ENCODE peak calls at places on chromosomes 2 and 18, in seven cellular contexts. One of them, this sample, is unnamed.

GRCh38 chr2:218291318-218291933 is 877 bp downstream of the TMBIM1 start:
- DNase-seq in mesendoderm: no peak
- DNase-seq in fibroblast of lung: peak
- DNase-seq in IMR-90: peak
- DNase-seq in mammary epithelial cell: no peak
- DNase-seq in kidney: no peak
- DNase-seq in HepG2: no peak
- DNase-seq in this sample: no peak

GRCh38 chr2:102096103-102096502 is 46.4 kb upstream of the IL1R1 start:
- DNase-seq in mesendoderm: no peak
- DNase-seq in fibroblast of lung: peak
- DNase-seq in IMR-90: no peak
- DNase-seq in mammary epithelial cell: no peak
- DNase-seq in kidney: no peak
- DNase-seq in HepG2: no peak
- DNase-seq in this sample: no peak

GRCh38 chr2:226410212-226410611 is 389.4 kb downstream of the IRS1 start:
- DNase-seq in mesendoderm: no peak
- DNase-seq in fibroblast of lung: no peak
- DNase-seq in IMR-90: peak
- DNase-seq in mammary epithelial cell: no peak
- DNase-seq in kidney: no peak
- DNase-seq in HepG2: no peak
- DNase-seq in this sample: no peak

GRCh38 chr2:53505814-53506213 is 261.8 kb upstream of the CHAC2 start:
- DNase-seq in mesendoderm: peak
- DNase-seq in fibroblast of lung: no peak
- DNase-seq in IMR-90: peak
- DNase-seq in mammary epithelial cell: no peak
- DNase-seq in kidney: no peak
- DNase-seq in HepG2: no peak
- DNase-seq in this sample: no peak

GRCh38 chr2:136323212-136323611 is 205.3 kb upstream of the CXCR4 start:
- DNase-seq in mesendoderm: no peak
- DNase-seq in fibroblast of lung: no peak
- DNase-seq in IMR-90: no peak
- DNase-seq in mammary epithelial cell: no peak
- DNase-seq in kidney: no peak
- DNase-seq in HepG2: no peak
- DNase-seq in this sample: no peak

GRCh38 chr2:241760301-241760771 is 16.3 kb upstream of the GAL3ST2 start:
- DNase-seq in mesendoderm: no peak
- DNase-seq in fibroblast of lung: no peak
- DNase-seq in IMR-90: no peak
- DNase-seq in mammary epithelial cell: no peak
- DNase-seq in kidney: peak
- DNase-seq in HepG2: no peak
- DNase-seq in this sample: peak

GRCh38 chr2:101847661-101848339 is 144.0 kb upstream of the IL1R2 start:
- DNase-seq in mesendoderm: no peak
- DNase-seq in fibroblast of lung: no peak
- DNase-seq in IMR-90: peak
- DNase-seq in mammary epithelial cell: no peak
- DNase-seq in kidney: no peak
- DNase-seq in HepG2: no peak
- DNase-seq in this sample: no peak

GRCh38 chr18:63138469-63139340 is 180.9 kb downstream of the BCL2 start:
- DNase-seq in mesendoderm: peak
- DNase-seq in fibroblast of lung: no peak
- DNase-seq in IMR-90: no peak
- DNase-seq in mammary epithelial cell: no peak
- DNase-seq in kidney: no peak
- DNase-seq in HepG2: no peak
- DNase-seq in this sample: peak

GRCh38 chr2:2098458-2099167 is 232.5 kb downstream of the MYT1L start:
- DNase-seq in mesendoderm: peak
- DNase-seq in fibroblast of lung: no peak
- DNase-seq in IMR-90: no peak
- DNase-seq in mammary epithelial cell: no peak
- DNase-seq in kidney: no peak
- DNase-seq in HepG2: no peak
- DNase-seq in this sample: no peak

GRCh38 chr2:96907405-96908041 is 37.6 kb upstream of the SEMA4C start:
- DNase-seq in mesendoderm: peak
- DNase-seq in fibroblast of lung: peak
- DNase-seq in IMR-90: peak
- DNase-seq in mammary epithelial cell: no peak
- DNase-seq in kidney: peak
- DNase-seq in HepG2: no peak
- DNase-seq in this sample: no peak

GRCh38 chr2:80168801-80169200 is 135.8 kb downstream of the LRRTM1 start:
- DNase-seq in mesendoderm: no peak
- DNase-seq in fibroblast of lung: no peak
- DNase-seq in IMR-90: no peak
- DNase-seq in mammary epithelial cell: no peak
- DNase-seq in kidney: no peak
- DNase-seq in HepG2: no peak
- DNase-seq in this sample: no peak

GRCh38 chr2:98698896-98699295 is 32.0 kb downstream of the MGAT4A start:
- DNase-seq in mesendoderm: no peak
- DNase-seq in fibroblast of lung: no peak
- DNase-seq in IMR-90: no peak
- DNase-seq in mammary epithelial cell: peak
- DNase-seq in kidney: no peak
- DNase-seq in HepG2: no peak
- DNase-seq in this sample: peak

GRCh38 chr18:22674300-22674699 is 256.6 kb upstream of the CTAGE1 start:
- DNase-seq in mesendoderm: peak
- DNase-seq in fibroblast of lung: peak
- DNase-seq in IMR-90: peak
- DNase-seq in mammary epithelial cell: peak
- DNase-seq in kidney: no peak
- DNase-seq in HepG2: no peak
- DNase-seq in this sample: no peak

GRCh38 chr2:28193552-28194383 is 198.9 kb upstream of the FOSL2 start:
- DNase-seq in mesendoderm: peak
- DNase-seq in fibroblast of lung: peak
- DNase-seq in IMR-90: peak
- DNase-seq in mammary epithelial cell: peak
- DNase-seq in kidney: no peak
- DNase-seq in HepG2: no peak
- DNase-seq in this sample: no peak

GRCh38 chr18:50356036-50356945 is 18.6 kb upstream of the SKA1 start:
- DNase-seq in mesendoderm: peak
- DNase-seq in fibroblast of lung: no peak
- DNase-seq in IMR-90: no peak
- DNase-seq in mammary epithelial cell: peak
- DNase-seq in kidney: no peak
- DNase-seq in HepG2: peak
- DNase-seq in this sample: no peak

GRCh38 chr2:79512442-79513401 is at the start of gene CTNNA2:
- DNase-seq in mesendoderm: peak
- DNase-seq in fibroblast of lung: peak
- DNase-seq in IMR-90: no peak
- DNase-seq in mammary epithelial cell: no peak
- DNase-seq in kidney: peak
- DNase-seq in HepG2: peak
- DNase-seq in this sample: peak

GRCh38 chr2:11688222-11689069 is 18.5 kb upstream of the NTSR2 start:
- DNase-seq in mesendoderm: peak
- DNase-seq in fibroblast of lung: peak
- DNase-seq in IMR-90: peak
- DNase-seq in mammary epithelial cell: peak
- DNase-seq in kidney: peak
- DNase-seq in HepG2: peak
- DNase-seq in this sample: peak
- H3K27ac ChIP-seq in mesendoderm: no peak
- H3K27ac ChIP-seq in fibroblast of lung: no peak
- H3K27ac ChIP-seq in IMR-90: no peak
- H3K27ac ChIP-seq in mammary epithelial cell: no peak
- H3K27ac ChIP-seq in kidney: no peak
- H3K27ac ChIP-seq in HepG2: no peak
- H3K27ac ChIP-seq in this sample: no peak

GRCh38 chr2:128233790-128234395 is 84.8 kb downstream of the HS6ST1 start:
- DNase-seq in mesendoderm: peak
- DNase-seq in fibroblast of lung: no peak
- DNase-seq in IMR-90: no peak
- DNase-seq in mammary epithelial cell: no peak
- DNase-seq in kidney: no peak
- DNase-seq in HepG2: no peak
- DNase-seq in this sample: no peak

GRCh38 chr2:128234613-128235012 is 84.1 kb downstream of the HS6ST1 start:
- DNase-seq in mesendoderm: peak
- DNase-seq in fibroblast of lung: no peak
- DNase-seq in IMR-90: no peak
- DNase-seq in mammary epithelial cell: no peak
- DNase-seq in kidney: no peak
- DNase-seq in HepG2: no peak
- DNase-seq in this sample: no peak

GRCh38 chr2:128235581-128235980 is 83.1 kb downstream of the HS6ST1 start:
- DNase-seq in mesendoderm: no peak
- DNase-seq in fibroblast of lung: no peak
- DNase-seq in IMR-90: no peak
- DNase-seq in mammary epithelial cell: no peak
- DNase-seq in kidney: no peak
- DNase-seq in HepG2: no peak
- DNase-seq in this sample: no peak

GRCh38 chr2:128236491-128237035 is 82.1 kb downstream of the HS6ST1 start:
- DNase-seq in mesendoderm: no peak
- DNase-seq in fibroblast of lung: peak
- DNase-seq in IMR-90: peak
- DNase-seq in mammary epithelial cell: peak
- DNase-seq in kidney: no peak
- DNase-seq in HepG2: no peak
- DNase-seq in this sample: no peak

DNA sequence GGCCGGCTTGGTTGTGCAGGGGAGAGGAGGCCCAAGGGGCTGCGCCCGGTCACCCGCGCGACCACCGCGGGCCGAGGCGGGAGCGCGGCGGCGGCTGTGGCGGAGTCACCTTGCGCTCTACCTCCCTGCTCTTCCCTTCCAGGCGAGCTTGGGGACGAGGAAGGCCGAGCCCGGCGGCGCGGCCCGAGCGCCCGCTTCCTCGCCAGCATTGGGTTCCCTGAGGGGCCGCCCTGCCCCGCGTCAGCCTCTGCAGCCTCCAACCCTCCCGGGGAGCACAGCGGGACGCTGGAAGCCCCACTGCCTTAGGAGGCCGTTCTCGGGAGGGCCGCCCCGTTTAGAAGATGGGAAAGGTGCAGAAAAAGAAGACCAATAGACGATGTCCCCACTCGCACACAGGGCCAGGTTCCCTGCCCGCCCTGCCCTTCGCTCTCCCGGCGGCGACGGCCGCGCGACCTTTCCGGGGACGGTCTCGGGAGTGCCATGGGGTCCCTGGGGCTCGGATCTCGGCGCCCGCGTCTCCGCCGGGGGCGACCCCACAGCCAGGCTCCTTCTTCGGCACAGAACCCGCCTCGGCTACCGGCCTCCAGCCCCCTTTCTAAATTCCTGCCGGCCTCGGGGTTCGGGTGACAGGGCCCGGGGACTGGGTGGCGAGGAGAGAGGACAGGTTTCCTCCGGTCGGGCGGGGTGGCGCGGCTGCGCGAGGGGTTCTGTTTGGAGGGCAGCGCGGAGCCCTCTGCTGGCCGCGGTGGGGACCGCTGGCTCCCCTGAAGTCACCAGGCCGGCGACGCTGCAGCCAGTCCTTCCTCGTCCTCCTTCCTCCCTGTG is 85.5 kb downstream of the HS6ST1 start:
- DNase-seq in mesendoderm: peak
- DNase-seq in fibroblast of lung: peak
- DNase-seq in IMR-90: peak
- DNase-seq in mammary epithelial cell: peak
- DNase-seq in kidney: peak
- DNase-seq in HepG2: peak
- DNase-seq in this sample: peak
- H3K9ac ChIP-seq in mesendoderm: peak
- H3K9ac ChIP-seq in fibroblast of lung: peak
- H3K9ac ChIP-seq in IMR-90: peak
- H3K9ac ChIP-seq in mammary epithelial cell: no peak
- H3K9ac ChIP-seq in kidney: peak
- H3K9ac ChIP-seq in HepG2: peak
- H3K9ac ChIP-seq in this sample: peak

DNA sequence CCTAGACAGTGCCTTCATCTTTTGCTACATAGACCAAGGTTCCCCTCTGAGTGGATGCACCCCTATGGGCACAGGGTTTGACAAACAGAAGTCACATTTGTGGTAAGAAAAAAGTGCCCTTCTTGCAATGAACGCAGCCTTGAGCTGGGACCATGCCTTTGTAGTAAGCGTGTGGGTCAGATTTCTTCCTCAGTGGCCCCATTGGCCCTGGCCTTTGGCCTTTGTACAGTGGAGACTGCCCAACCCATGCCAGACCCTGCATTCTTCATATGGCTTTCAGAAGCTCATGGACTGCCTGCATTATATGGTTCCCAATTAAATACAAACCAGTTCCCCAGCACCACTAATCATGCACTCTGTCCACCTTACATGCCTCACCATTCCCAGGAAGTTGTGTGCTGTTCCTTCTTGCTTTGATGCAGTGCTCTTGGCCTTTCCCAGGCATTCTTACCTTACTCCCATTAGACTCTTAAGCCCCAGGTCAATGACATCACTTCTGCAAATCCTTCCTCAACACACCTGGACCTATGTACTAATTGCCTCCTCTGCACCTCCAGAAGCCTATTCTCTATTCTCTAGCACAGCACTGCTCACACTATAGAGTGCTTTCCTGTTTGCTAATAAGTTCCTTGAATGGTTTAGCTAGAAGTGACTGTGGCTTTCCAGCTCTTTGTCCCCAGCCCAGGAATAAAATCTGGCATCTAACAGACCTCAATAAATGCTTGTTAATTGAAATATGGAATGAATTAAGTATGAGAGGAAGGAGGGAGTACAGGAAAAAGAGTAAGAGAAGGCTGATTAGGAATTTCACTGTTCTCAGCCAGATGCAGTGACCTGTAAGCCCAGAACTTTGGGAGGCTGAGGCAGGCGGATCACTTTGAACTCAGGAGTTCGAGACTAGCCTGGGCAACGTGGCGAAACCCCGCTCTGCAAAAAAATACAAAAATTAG is 60.2 kb downstream of the TMEM247 start:
- DNase-seq in mesendoderm: no peak
- DNase-seq in fibroblast of lung: no peak
- DNase-seq in IMR-90: no peak
- DNase-seq in mammary epithelial cell: no peak
- DNase-seq in kidney: no peak
- DNase-seq in HepG2: no peak
- DNase-seq in this sample: no peak
- H3K27ac ChIP-seq in mesendoderm: no peak
- H3K27ac ChIP-seq in fibroblast of lung: no peak
- H3K27ac ChIP-seq in IMR-90: no peak
- H3K27ac ChIP-seq in mammary epithelial cell: no peak
- H3K27ac ChIP-seq in kidney: no peak
- H3K27ac ChIP-seq in HepG2: no peak
- H3K27ac ChIP-seq in this sample: no peak

DNA sequence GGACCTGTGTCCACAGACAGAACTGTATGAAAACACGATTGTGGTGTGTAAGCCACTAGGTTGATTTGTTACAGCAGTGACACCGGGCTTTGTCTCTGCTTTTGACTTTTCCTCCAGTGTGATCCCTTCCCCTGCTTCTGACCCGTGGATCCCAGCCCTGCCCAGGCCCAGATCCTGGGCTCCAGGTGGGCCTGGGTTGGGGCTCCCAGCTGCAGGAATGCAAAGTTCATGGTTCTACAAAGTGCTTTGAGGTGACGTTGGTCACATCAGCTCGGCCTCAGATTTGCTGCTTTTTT is 26.8 kb downstream of the HPCAL1 start:
- DNase-seq in mesendoderm: no peak
- DNase-seq in fibroblast of lung: no peak
- DNase-seq in IMR-90: no peak
- DNase-seq in mammary epithelial cell: no peak
- DNase-seq in kidney: no peak
- DNase-seq in HepG2: peak
- DNase-seq in this sample: no peak
- H3K9ac ChIP-seq in mesendoderm: no peak
- H3K9ac ChIP-seq in fibroblast of lung: no peak
- H3K9ac ChIP-seq in IMR-90: no peak
- H3K9ac ChIP-seq in mammary epithelial cell: no peak
- H3K9ac ChIP-seq in kidney: no peak
- H3K9ac ChIP-seq in HepG2: peak
- H3K9ac ChIP-seq in this sample: no peak